ENCODE peak calls at places on chromosomes 13 and 19, in ten cellular contexts. Z, P, T, I, A, U, E, L, Y and X are unnamed samples.

GRCh38 chr19:18460313-18460712 is 22.4 kb upstream of the ISYNA1 start:
- DNase-seq in T (peak; percentile 63), A (no peak), E (peak; percentile 85), L (no peak), I (peak; percentile 79), P (peak; percentile 86), Z (no peak), Y (peak; percentile 56), U (peak; percentile 82), X (peak; percentile 79)

GRCh38 chr19:15268928-15269253 is 36.6 kb upstream of the EPHX3 start:
- DNase-seq in L (no peak), P (no peak), U (no peak), Z (no peak), A (no peak), Y (no peak), T (no peak), I (no peak), E (no peak), X (no peak)

GRCh38 chr13:52459668-52460067 is 4.4 kb downstream of the CKAP2 start:
- DNase-seq in A (no peak), T (no peak), I (no peak), L (no peak), Y (no peak), P (peak; percentile 86), U (no peak), E (no peak), Z (no peak), X (no peak)

GRCh38 chr19:16457195-16457953 is 14.4 kb downstream of the EPS15L1 start:
- DNase-seq in P (peak; percentile 26), I (peak; percentile 50), E (peak; percentile 81), U (peak; percentile 60), Y (no peak), T (peak; percentile 36), L (peak; percentile 24), A (no peak), Z (peak; percentile 97), X (no peak)

GRCh38 chr13:28548468-28548867 is 53.5 kb upstream of the FLT1 start:
- DNase-seq in Y (no peak), U (no peak), T (no peak), P (no peak), E (no peak), I (no peak), L (no peak), Z (no peak), A (no peak), X (no peak)

GRCh38 chr19:18377026-18377425 is 8.9 kb upstream of the GDF15 start:
- DNase-seq in T (peak; percentile 63), A (no peak), Y (no peak), Z (no peak), P (no peak), I (no peak), E (no peak), U (no peak), L (no peak), X (no peak)

GRCh38 chr13:27450921-27451461 is 627 bp upstream of the MTIF3 start:
- DNase-seq in P (peak; percentile 47), A (peak; percentile 27), U (peak; percentile 51), E (peak; percentile 76), Y (no peak), Z (peak; percentile 61), L (peak; percentile 16), I (peak; percentile 28), T (peak; percentile 53), X (peak; percentile 23)

GRCh38 chr13:50299546-50300249 is 284.5 kb downstream of the KCNRG start:
- DNase-seq in U (no peak), L (no peak), T (no peak), P (no peak), A (no peak), Y (no peak), Z (no peak), I (no peak), E (no peak), X (no peak)

GRCh38 chr13:107299717-107300116 is 731.8 kb upstream of the ARGLU1 start:
- DNase-seq in P (no peak), A (no peak), I (no peak), U (no peak), Z (no peak), E (no peak), L (no peak), T (no peak), Y (no peak), X (no peak)

GRCh38 chr19:50352242-50352641 is 13.2 kb downstream of the NAPSA start:
- DNase-seq in L (no peak), P (no peak), A (no peak), T (no peak), E (no peak), Y (no peak), U (no peak), I (no peak), Z (no peak), X (no peak)

GRCh38 chr13:26280822-26281221 is 26.9 kb downstream of the CDK8 start:
- DNase-seq in E (no peak), P (no peak), Y (no peak), A (no peak), T (no peak), Z (peak; percentile 13), L (peak; percentile 4), U (no peak), I (no peak), X (peak; percentile 32)

DNA sequence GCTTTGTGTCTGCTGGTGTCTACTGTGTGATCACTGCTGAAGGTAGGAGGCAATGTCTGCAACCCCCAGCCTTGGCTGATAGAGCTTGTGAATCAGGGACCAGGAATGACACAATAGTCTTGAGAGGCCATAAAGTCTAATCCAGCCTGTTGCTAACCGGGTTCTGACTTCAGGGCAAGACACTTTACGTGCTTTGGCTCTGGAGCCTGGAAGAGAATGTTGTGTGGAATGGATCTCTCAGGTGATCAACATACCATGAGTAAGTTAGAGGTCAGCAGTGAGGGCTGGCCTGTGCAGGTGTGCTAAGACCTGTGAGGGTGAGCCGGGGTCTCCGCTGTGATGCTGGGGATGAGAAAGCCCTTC is 5.6 kb downstream of the COL4A2 start:
- DNase-seq in Y (no peak), E (no peak), I (peak; percentile 78), A (peak; percentile 17), T (no peak), L (no peak), Z (no peak), P (peak; percentile 93), U (no peak), X (no peak)
- TF ChIP-seq CTCF in Y (no peak), E (no peak), I (peak; percentile 18), A (no peak), T (no peak), L (no peak), Z (no peak), P (peak; percentile 20), U (no peak), X (no peak)

GRCh38 chr19:38543807-38544568 is 73.8 kb downstream of the MAP4K1 start:
- DNase-seq in E (no peak), T (peak; percentile 39), P (peak; percentile 86), L (peak; percentile 79), A (peak; percentile 66), I (peak; percentile 45), U (peak; percentile 67), Y (peak; percentile 26), Z (peak; percentile 18), X (peak; percentile 95)
- H3K4me3 ChIP-seq in E (peak overlapping the region; percentile 9), T (no peak overlapping the region), P (peak overlapping the region; percentile 31), L (no peak overlapping the region), A (peak overlapping the region; percentile 30), I (no peak overlapping the region), U (no peak overlapping the region), Y (no peak overlapping the region), Z (no peak overlapping the region), X (no peak overlapping the region)

DNA sequence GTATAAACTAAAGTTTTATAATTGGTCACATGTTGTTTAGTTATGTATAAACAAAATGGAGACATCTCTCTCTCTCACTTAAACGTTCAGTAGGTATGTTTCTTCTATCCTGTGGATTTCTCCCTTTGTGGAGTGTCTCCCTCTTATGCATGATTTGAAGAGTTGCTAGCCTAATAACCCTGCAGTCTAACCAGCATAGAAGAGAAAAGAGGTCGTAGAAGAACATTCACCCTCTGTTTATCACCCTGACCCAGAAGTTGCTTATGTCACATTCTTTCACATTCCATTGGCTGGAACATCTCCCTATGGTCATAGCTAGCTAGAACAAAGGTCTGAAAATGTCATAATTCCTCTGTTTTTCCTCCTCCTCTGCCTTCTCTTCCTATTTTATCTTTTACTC is 176.8 kb upstream of the PCDH20 start:
- DNase-seq in L (no peak), E (no peak), U (no peak), P (no peak), I (no peak), T (no peak), Y (no peak), A (no peak), Z (no peak), X (no peak)
- TF ChIP-seq POLR2A in L (no peak), E (no peak), U (no peak), P (no peak), I (no peak), T (no peak), Y (no peak), A (no peak), Z (no peak), X (no peak)

GRCh38 chr19:55216461-55217198 is 7.3 kb upstream of the PTPRH start:
- DNase-seq in I (peak; percentile 47), U (peak; percentile 41), L (peak; percentile 96), P (peak; percentile 100), E (peak; percentile 89), Y (peak; percentile 80), T (peak; percentile 72), Z (peak; percentile 79), A (peak; percentile 23), X (peak; percentile 97)
- TF ChIP-seq CTCF in I (no peak), U (no peak), L (peak; percentile 1), P (peak; percentile 1), E (no peak), Y (no peak), T (no peak), Z (no peak), A (no peak), X (no peak)

GRCh38 chr19:1239796-1240737 is 1.5 kb upstream of the ATP5F1D start:
- DNase-seq in Y (peak; percentile 69), E (peak; percentile 95), T (peak; percentile 85), Z (peak; percentile 87), U (peak; percentile 93), P (peak; percentile 92), L (peak; percentile 62), A (peak; percentile 84), I (peak; percentile 86), X (peak; percentile 93)
- H3K4me3 ChIP-seq in Y (no peak overlapping the region), E (peak overlapping the region; percentile 99), T (peak overlapping the region; percentile 84), Z (no peak overlapping the region), U (peak overlapping the region; percentile 21), P (peak overlapping the region; percentile 45), L (peak overlapping the region; percentile 42), A (peak overlapping the region; percentile 97), I (no peak overlapping the region), X (no peak overlapping the region)